ENCODE peak calls at places on chromosomes 3 and 15, in six cellular contexts. R is H9, B is mesenchymal stem cell, Z is H1, V is IMR-90, C is trophoblast cell. U is an unnamed sample.

GRCh38 chr15:65087873-65088642 is 11.5 kb downstream of the KBTBD13 start:
- DNase-seq in R (no peak), B (no peak), Z (no peak), V (no peak), C (peak; percentile 78), U (no peak)

GRCh38 chr3:64740232-64740631 is 52.4 kb upstream of the ADAMTS9 start:
- DNase-seq in R (no peak), B (peak; percentile 80), Z (no peak), V (peak; percentile 41), C (no peak), U (no peak)

GRCh38 chr15:53110999-53111398 is 320.9 kb upstream of the ONECUT1 start:
- DNase-seq in R (peak; percentile 31), B (no peak), Z (peak; percentile 9), V (no peak), C (no peak), U (no peak)

GRCh38 chr3:63519426-63519825 is 133.0 kb upstream of the SNTN start:
- DNase-seq in R (no peak), B (no peak), Z (no peak), V (peak; percentile 5), C (no peak), U (no peak)

GRCh38 chr15:56533741-56534416 is 68.9 kb upstream of the MNS1 start:
- DNase-seq in R (no peak), B (no peak), Z (no peak), V (no peak), C (no peak), U (no peak)

GRCh38 chr15:80455668-80456442 is 51.7 kb downstream of the ARNT2 start:
- DNase-seq in R (peak; percentile 60), B (peak; percentile 84), Z (no peak), V (peak; percentile 97), C (peak; percentile 97), U (peak; percentile 54)

GRCh38 chr3:183513046-183513706 is 42.3 kb downstream of the KLHL6 start:
- DNase-seq in R (no peak), B (no peak), Z (no peak), V (no peak), C (no peak), U (no peak)

GRCh38 chr3:42655331-42655888 is 1.9 kb downstream of the ZBTB47 start:
- DNase-seq in R (peak; percentile 38), B (peak; percentile 15), Z (no peak), V (no peak), C (no peak), U (no peak)

GRCh38 chr3:131231710-131232348 is 149.7 kb upstream of the NUDT16 start:
- DNase-seq in R (no peak), B (no peak), Z (no peak), V (no peak), C (no peak), U (no peak)

GRCh38 chr15:82132742-82133141 is 86.9 kb upstream of the MEX3B start:
- DNase-seq in R (no peak), B (peak; percentile 59), Z (no peak), V (peak; percentile 93), C (peak; percentile 73), U (no peak)

GRCh38 chr3:10285742-10286524 is 6.8 kb downstream of the GHRL start:
- DNase-seq in R (no peak), B (no peak), Z (no peak), V (peak; percentile 17), C (no peak), U (no peak)

GRCh38 chr15:77693576-77693975 is 60.9 kb upstream of the LINGO1 start:
- DNase-seq in R (no peak), B (no peak), Z (no peak), V (no peak), C (no peak), U (no peak)

GRCh38 chr3:127224118-127224517 is 31.2 kb downstream of the PRR23E start:
- DNase-seq in R (no peak), B (no peak), Z (no peak), V (no peak), C (no peak), U (no peak)

GRCh38 chr15:85751731-85752421 is 42.8 kb downstream of the KLHL25 start:
- DNase-seq in R (peak; percentile 81), B (no peak), Z (no peak), V (no peak), C (no peak), U (peak; percentile 63)

GRCh38 chr3:170703121-170703588 is 117.3 kb upstream of the SLC7A14 start:
- DNase-seq in R (no peak), B (peak; percentile 88), Z (no peak), V (peak; percentile 95), C (no peak), U (no peak)

GRCh38 chr3:22555753-22556152 is 647.4 kb upstream of the UBE2E2 start:
- DNase-seq in R (no peak), B (no peak), Z (no peak), V (no peak), C (no peak), U (no peak)
- H4K91ac ChIP-seq in R (no peak overlapping the region), B (no peak overlapping the region), Z (no peak overlapping the region), V (no peak overlapping the region), C (no peak overlapping the region), U (no peak overlapping the region)

GRCh38 chr15:22851513-22851912 is 13.0 kb downstream of the NIPA2 start:
- DNase-seq in R (no peak), B (no peak), Z (no peak), V (no peak), C (no peak), U (no peak)

GRCh38 chr15:22850055-22850454 is 11.6 kb downstream of the NIPA2 start:
- DNase-seq in R (no peak), B (peak; percentile 35), Z (no peak), V (peak; percentile 62), C (no peak), U (no peak)

GRCh38 chr15:22861151-22861550 is 22.7 kb downstream of the NIPA2 start:
- DNase-seq in R (no peak), B (no peak), Z (no peak), V (no peak), C (no peak), U (no peak)

GRCh38 chr15:22855791-22856190 is 17.3 kb downstream of the NIPA2 start:
- DNase-seq in R (no peak), B (peak; percentile 29), Z (no peak), V (no peak), C (no peak), U (no peak)
- H4K91ac ChIP-seq in R (no peak overlapping the region), B (no peak overlapping the region), Z (no peak overlapping the region), V (no peak overlapping the region), C (no peak overlapping the region), U (no peak overlapping the region)

DNA sequence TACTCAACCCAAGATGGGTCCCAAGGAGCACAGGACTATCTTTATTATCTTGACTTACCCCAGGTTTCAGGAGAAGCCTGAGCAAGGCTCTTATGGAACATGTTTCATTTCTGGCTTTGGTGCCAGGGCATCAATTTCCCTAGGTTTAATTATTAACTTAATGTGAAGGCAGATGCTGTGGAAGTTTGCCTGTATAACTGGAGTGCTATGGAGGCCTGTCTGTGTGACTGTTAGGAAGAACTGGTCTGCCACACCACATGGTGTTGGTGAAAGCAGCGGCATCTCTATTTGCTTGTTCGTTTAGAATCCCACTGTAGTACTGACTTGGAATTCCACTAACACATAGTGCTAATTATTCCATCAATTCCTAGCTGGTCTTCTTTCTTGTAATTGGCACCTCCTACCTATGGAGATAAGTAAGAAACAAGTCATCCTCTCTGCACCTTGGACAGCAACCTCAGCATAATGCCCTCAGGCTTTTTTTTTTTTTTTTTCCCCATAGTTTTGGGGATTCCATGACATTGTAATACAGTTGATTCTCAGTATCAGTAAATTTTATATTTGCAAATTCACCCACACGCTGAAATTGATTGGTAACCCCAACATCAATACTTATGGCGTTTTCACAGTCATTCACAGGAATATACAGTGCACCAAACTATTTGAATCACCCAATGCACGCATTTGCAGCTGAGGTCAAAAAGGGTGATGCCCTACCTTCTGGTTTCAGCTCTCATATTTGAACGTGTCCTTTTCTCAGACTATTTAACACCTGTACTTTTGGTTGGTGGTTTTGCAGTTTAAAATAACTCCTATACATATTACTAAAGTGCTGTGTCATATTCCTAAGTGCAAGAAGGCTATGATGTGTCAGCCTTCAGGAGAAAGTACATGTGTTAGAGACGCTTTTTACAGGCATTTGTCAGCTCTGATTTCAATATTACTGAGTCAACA is 772.8 kb upstream of the LMCD1 start:
- DNase-seq in R (no peak), B (no peak), Z (no peak), V (no peak), C (no peak), U (no peak)
- H4K91ac ChIP-seq in R (no peak overlapping the region), B (no peak overlapping the region), Z (no peak overlapping the region), V (no peak overlapping the region), C (no peak overlapping the region), U (no peak overlapping the region)

DNA sequence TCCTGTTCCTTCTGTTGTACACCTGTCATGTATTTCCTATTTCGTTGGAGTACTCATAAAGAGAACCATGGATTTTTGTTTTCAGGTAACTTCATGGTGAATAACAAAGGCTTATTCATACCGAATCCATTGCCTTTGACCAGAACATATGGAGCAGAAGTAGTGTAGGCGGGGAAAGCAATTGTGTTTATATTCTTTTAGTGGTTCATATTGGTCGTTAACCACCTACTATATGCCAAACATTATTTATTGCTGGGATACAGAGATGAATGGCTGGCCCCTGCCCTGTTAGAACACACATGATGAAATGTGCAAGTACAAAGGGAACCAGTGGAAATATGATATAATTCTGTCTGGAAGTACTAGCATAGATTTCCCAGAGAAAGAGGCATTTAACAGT is 9.8 kb downstream of the RPUSD2 start:
- DNase-seq in R (no peak), B (no peak), Z (no peak), V (no peak), C (no peak), U (no peak)
- H4K91ac ChIP-seq in R (no peak overlapping the region), B (no peak overlapping the region), Z (no peak overlapping the region), V (no peak overlapping the region), C (no peak overlapping the region), U (no peak overlapping the region)

DNA sequence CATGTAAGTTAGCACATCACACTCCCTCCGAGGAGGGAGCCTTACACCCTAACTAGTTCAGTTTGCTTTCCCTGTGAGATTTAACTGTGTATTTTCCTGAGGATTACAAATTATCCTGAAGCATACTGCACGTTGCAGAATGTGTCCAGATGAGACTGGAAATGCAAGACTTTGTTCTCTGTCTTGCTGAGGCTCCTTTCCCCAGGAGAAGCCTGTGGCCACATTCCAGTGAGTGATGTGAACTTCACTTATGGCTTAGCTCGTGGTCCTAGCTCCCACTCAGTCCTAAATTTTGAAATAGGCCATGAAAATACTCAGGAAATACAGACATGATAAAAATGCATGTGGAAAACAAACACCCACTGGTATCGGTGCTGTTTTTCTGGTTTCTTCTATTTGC is 23.7 kb downstream of the PDZRN3 start:
- DNase-seq in R (no peak), B (no peak), Z (no peak), V (peak; percentile 31), C (no peak), U (no peak)
- H4K91ac ChIP-seq in R (no peak overlapping the region), B (no peak overlapping the region), Z (no peak overlapping the region), V (no peak overlapping the region), C (no peak overlapping the region), U (no peak overlapping the region)

GRCh38 chr3:108862865-108863798 is 40.5 kb downstream of the TRAT1 start:
- DNase-seq in R (no peak), B (peak; percentile 60), Z (no peak), V (peak; percentile 92), C (no peak), U (no peak)
- H4K91ac ChIP-seq in R (no peak overlapping the region), B (no peak overlapping the region), Z (no peak overlapping the region), V (peak overlapping the region; percentile 12), C (no peak overlapping the region), U (no peak overlapping the region)

U was measured in neuronal stem cell.